ENCODE peak calls at places on chromosomes 6 and 20, in four cellular contexts. One of them, this sample, is unnamed.

GRCh38 chr20:32707691-32708581 is 34.2 kb upstream of the C20orf203 start:
- DNase-seq in Kasumi-1: no peak
- DNase-seq in H54: no peak
- DNase-seq in foreskin keratinocyte: no peak
- DNase-seq in this sample: no peak

GRCh38 chr6:46626228-46626909 is 26.2 kb downstream of the CYP39A1 start:
- DNase-seq in foreskin keratinocyte: peak; percentile 39
- DNase-seq in Kasumi-1: peak; percentile 30
- DNase-seq in H54: no peak
- DNase-seq in this sample: no peak

GRCh38 chr6:166626177-166627038 is 643 bp downstream of the RPS6KA2 start:
- DNase-seq in H54: no peak
- DNase-seq in Kasumi-1: no peak
- DNase-seq in foreskin keratinocyte: peak; percentile 43
- DNase-seq in this sample: peak; percentile 4

GRCh38 chr20:35008411-35009342 is 53.0 kb downstream of the MYH7B start:
- DNase-seq in Kasumi-1: no peak
- DNase-seq in foreskin keratinocyte: no peak
- DNase-seq in H54: no peak
- DNase-seq in this sample: no peak

GRCh38 chr20:9611921-9612320 is 97.5 kb downstream of the LAMP5 start:
- DNase-seq in Kasumi-1: no peak
- DNase-seq in H54: no peak
- DNase-seq in foreskin keratinocyte: no peak
- DNase-seq in this sample: no peak

GRCh38 chr6:115001726-115002436 is 659.1 kb upstream of the HS3ST5 start:
- DNase-seq in H54: no peak
- DNase-seq in foreskin keratinocyte: peak; percentile 31
- DNase-seq in Kasumi-1: no peak
- DNase-seq in this sample: no peak

GRCh38 chr20:36159833-36160232 is 5.3 kb downstream of the EPB41L1 start:
- DNase-seq in foreskin keratinocyte: no peak
- DNase-seq in Kasumi-1: no peak
- DNase-seq in H54: no peak
- DNase-seq in this sample: no peak

GRCh38 chr6:125356888-125357287 is 55.1 kb upstream of the HDDC2 start:
- DNase-seq in foreskin keratinocyte: no peak
- DNase-seq in Kasumi-1: no peak
- DNase-seq in H54: no peak
- DNase-seq in this sample: no peak

GRCh38 chr20:6583134-6583738 is 184.2 kb upstream of the BMP2 start:
- DNase-seq in Kasumi-1: peak; percentile 63
- DNase-seq in H54: peak; percentile 4
- DNase-seq in foreskin keratinocyte: peak; percentile 58
- DNase-seq in this sample: no peak

GRCh38 chr20:25276533-25277050 is 28.7 kb downstream of the PYGB start:
- DNase-seq in H54: no peak
- DNase-seq in foreskin keratinocyte: no peak
- DNase-seq in Kasumi-1: no peak
- DNase-seq in this sample: peak; percentile 14

GRCh38 chr20:10447028-10447427 is 11.9 kb downstream of the SLX4IP start:
- DNase-seq in foreskin keratinocyte: peak; percentile 40
- DNase-seq in Kasumi-1: peak; percentile 72
- DNase-seq in H54: peak; percentile 43
- DNase-seq in this sample: peak; percentile 22

GRCh38 chr6:112010328-112010727 is 43.6 kb upstream of the CCN6 start:
- DNase-seq in foreskin keratinocyte: no peak
- DNase-seq in H54: no peak
- DNase-seq in Kasumi-1: no peak
- DNase-seq in this sample: no peak

GRCh38 chr6:15511248-15512125 is 151.3 kb downstream of the DTNBP1 start:
- DNase-seq in H54: no peak
- DNase-seq in foreskin keratinocyte: no peak
- DNase-seq in Kasumi-1: no peak
- DNase-seq in this sample: no peak

GRCh38 chr6:130559166-130559565 is 193.3 kb downstream of the TMEM200A start:
- DNase-seq in Kasumi-1: no peak
- DNase-seq in foreskin keratinocyte: no peak
- DNase-seq in H54: no peak
- DNase-seq in this sample: no peak

GRCh38 chr20:9629821-9630220 is 115.4 kb downstream of the LAMP5 start:
- DNase-seq in Kasumi-1: no peak
- DNase-seq in H54: no peak
- DNase-seq in foreskin keratinocyte: no peak
- DNase-seq in this sample: no peak

GRCh38 chr6:166950443-166950821 is 5.9 kb downstream of the RNASET2 start:
- DNase-seq in H54: no peak
- DNase-seq in Kasumi-1: no peak
- DNase-seq in foreskin keratinocyte: no peak
- DNase-seq in this sample: no peak

GRCh38 chr6:132763269-132763668 is 5.6 kb upstream of the VNN2 start:
- DNase-seq in H54: no peak
- DNase-seq in Kasumi-1: peak; percentile 16
- DNase-seq in foreskin keratinocyte: no peak
- DNase-seq in this sample: peak; percentile 26

GRCh38 chr6:143336446-143337152 is 113.9 kb downstream of the ADAT2 start:
- DNase-seq in H54: no peak
- DNase-seq in foreskin keratinocyte: peak; percentile 88
- DNase-seq in Kasumi-1: no peak
- DNase-seq in this sample: no peak

GRCh38 chr6:139448094-139448649 is 73.7 kb upstream of the CITED2 start:
- DNase-seq in foreskin keratinocyte: no peak
- DNase-seq in Kasumi-1: no peak
- DNase-seq in H54: no peak
- DNase-seq in this sample: no peak

GRCh38 chr20:3697588-3698235 is 14.7 kb downstream of the SIGLEC1 start:
- DNase-seq in foreskin keratinocyte: no peak
- DNase-seq in Kasumi-1: no peak
- DNase-seq in H54: no peak
- DNase-seq in this sample: peak; percentile 37

GRCh38 chr20:23492292-23492691 is 1.4 kb downstream of the CST8 start:
- DNase-seq in H54: no peak
- DNase-seq in foreskin keratinocyte: no peak
- DNase-seq in Kasumi-1: no peak
- DNase-seq in this sample: no peak

GRCh38 chr6:62974452-62974851 is 236.8 kb upstream of the FKBP1C start:
- DNase-seq in Kasumi-1: no peak
- DNase-seq in H54: no peak
- DNase-seq in foreskin keratinocyte: no peak
- DNase-seq in this sample: no peak

GRCh38 chr20:2653511-2654383 is 1.3 kb downstream of the NOP56 start:
- DNase-seq in Kasumi-1: no peak
- DNase-seq in foreskin keratinocyte: no peak
- DNase-seq in H54: no peak
- DNase-seq in this sample: no peak

GRCh38 chr6:108876929-108877775 is 28.9 kb downstream of the ARMC2 start:
- DNase-seq in foreskin keratinocyte: no peak
- DNase-seq in H54: no peak
- DNase-seq in Kasumi-1: no peak
- DNase-seq in this sample: no peak

GRCh38 chr20:58700121-58700780 is 7.7 kb downstream of the NPEPL1 start:
- DNase-seq in H54: no peak
- DNase-seq in foreskin keratinocyte: no peak
- DNase-seq in Kasumi-1: no peak
- DNase-seq in this sample: no peak

GRCh38 chr6:169428532-169428931 is 174.9 kb upstream of the THBS2 start:
- DNase-seq in foreskin keratinocyte: no peak
- DNase-seq in H54: no peak
- DNase-seq in Kasumi-1: no peak
- DNase-seq in this sample: no peak

GRCh38 chr20:58650181-58650775 is 805 bp upstream of the STX16 start:
- DNase-seq in H54: no peak
- DNase-seq in Kasumi-1: no peak
- DNase-seq in foreskin keratinocyte: no peak
- DNase-seq in this sample: peak; percentile 9

GRCh38 chr6:32410906-32411305 is 3.9 kb upstream of the BTNL2 start:
- DNase-seq in H54: no peak
- DNase-seq in foreskin keratinocyte: no peak
- DNase-seq in Kasumi-1: no peak
- DNase-seq in this sample: no peak

GRCh38 chr6:157412780-157413179 is 31.8 kb downstream of the ZDHHC14 start:
- DNase-seq in H54: no peak
- DNase-seq in foreskin keratinocyte: no peak
- DNase-seq in Kasumi-1: no peak
- DNase-seq in this sample: no peak

GRCh38 chr20:53009979-53010735 is 38.0 kb downstream of the TSHZ2 start:
- DNase-seq in foreskin keratinocyte: no peak
- DNase-seq in H54: no peak
- DNase-seq in Kasumi-1: no peak
- DNase-seq in this sample: no peak

GRCh38 chr6:144330017-144330416 is 44.9 kb downstream of the UTRN start:
- DNase-seq in H54: no peak
- DNase-seq in Kasumi-1: no peak
- DNase-seq in foreskin keratinocyte: no peak
- DNase-seq in this sample: no peak

GRCh38 chr6:120871416-120872261 is 462.6 kb downstream of the TBC1D32 start:
- DNase-seq in H54: no peak
- DNase-seq in foreskin keratinocyte: no peak
- DNase-seq in Kasumi-1: no peak
- DNase-seq in this sample: no peak

GRCh38 chr20:33896509-33896908 is 85.4 kb downstream of the CHMP4B start:
- DNase-seq in foreskin keratinocyte: no peak
- DNase-seq in H54: no peak
- DNase-seq in Kasumi-1: no peak
- DNase-seq in this sample: no peak

GRCh38 chr6:30154709-30155521 is 6.1 kb downstream of the TRIM10 start:
- DNase-seq in H54: peak; percentile 77
- DNase-seq in Kasumi-1: no peak
- DNase-seq in foreskin keratinocyte: peak; percentile 67
- DNase-seq in this sample: no peak

GRCh38 chr20:30919514-30920188 is 337.8 kb upstream of the DEFB115 start:
- DNase-seq in foreskin keratinocyte: no peak
- DNase-seq in Kasumi-1: no peak
- DNase-seq in H54: no peak
- DNase-seq in this sample: no peak